ENCODE peak calls at places on chromosomes 7 and 10, in six cellular contexts. B, Q, H, S, O and K are unnamed samples.

GRCh38 chr10:75613685-75614587 is 182.5 kb downstream of the LRMDA start:
- DNase-seq in S (no peak), Q (no peak), H (no peak), O (no peak), B (no peak), K (no peak)

GRCh38 chr7:20777377-20778062 is 9.2 kb downstream of the SP8 start:
- DNase-seq in O (no peak), S (no peak), B (no peak), H (no peak), Q (no peak), K (no peak)

GRCh38 chr10:75660833-75661232 is 229.4 kb downstream of the LRMDA start:
- DNase-seq in H (no peak), S (no peak), B (no peak), O (no peak), Q (no peak), K (no peak)

GRCh38 chr7:152674860-152675760 is 831 bp downstream of the XRCC2 start:
- DNase-seq in B (peak), O (peak), Q (no peak), H (peak), S (no peak), K (no peak)

GRCh38 chr10:120067427-120067826 is 174.9 kb downstream of the SEC23IP start:
- DNase-seq in S (no peak), Q (no peak), H (no peak), O (no peak), B (no peak), K (no peak)

GRCh38 chr7:93894426-93894825 is 3.9 kb upstream of the TFPI2 start:
- DNase-seq in B (no peak), H (no peak), O (no peak), S (no peak), Q (no peak), K (no peak)

GRCh38 chr7:69596056-69596455 is 2.2 kb upstream of the AUTS2 start:
- DNase-seq in S (no peak), O (no peak), H (no peak), Q (no peak), B (no peak), K (no peak)

GRCh38 chr10:98463976-98464754 is 17.4 kb upstream of the HPS1 start:
- DNase-seq in Q (no peak), H (no peak), S (no peak), B (no peak), O (no peak), K (no peak)

GRCh38 chr7:30225863-30226361 is 58.5 kb upstream of the ZNRF2 start:
- DNase-seq in H (peak), Q (no peak), S (peak), O (no peak), B (no peak), K (peak)

GRCh38 chr10:71970331-71970730 is 6.1 kb downstream of the CHST3 start:
- DNase-seq in O (no peak), S (no peak), B (no peak), H (no peak), Q (no peak), K (no peak)

GRCh38 chr7:55574062-55574717 is 1.9 kb upstream of the VOPP1 start:
- DNase-seq in H (peak), O (no peak), Q (no peak), S (no peak), B (peak), K (no peak)

GRCh38 chr10:110852255-110852896 is 19.4 kb upstream of the PDCD4 start:
- DNase-seq in H (peak), O (no peak), Q (no peak), B (peak), S (peak), K (peak)

GRCh38 chr7:141045126-141045841 is 28.6 kb upstream of the TMEM178B start:
- DNase-seq in B (no peak), S (no peak), Q (no peak), H (no peak), O (no peak), K (no peak)

GRCh38 chr7:1632916-1633785 is 36.9 kb upstream of the ELFN1 start:
- DNase-seq in O (no peak), S (no peak), Q (no peak), H (no peak), B (no peak), K (no peak)

GRCh38 chr7:26630361-26630760 is 234.0 kb downstream of the SKAP2 start:
- DNase-seq in B (no peak), S (no peak), H (no peak), Q (no peak), O (no peak), K (no peak)

GRCh38 chr10:129495697-129496096 is 28.7 kb downstream of the MGMT start:
- DNase-seq in Q (no peak), O (no peak), B (no peak), S (no peak), H (no peak), K (no peak)

GRCh38 chr7:45173596-45174327 is 16.2 kb downstream of the RAMP3 start:
- DNase-seq in H (no peak), S (no peak), B (no peak), Q (no peak), O (no peak), K (no peak)

GRCh38 chr10:97169911-97170693 is 15.7 kb downstream of the SLIT1 start:
- DNase-seq in S (peak), B (no peak), Q (no peak), O (no peak), H (peak), K (peak)

GRCh38 chr10:12605580-12606405 is 256.4 kb downstream of the CAMK1D start:
- DNase-seq in S (peak), Q (peak), H (peak), O (peak), B (peak), K (peak)

GRCh38 chr10:34908472-34908871 is 93.4 kb upstream of the PARD3 start:
- DNase-seq in B (no peak), O (no peak), H (no peak), Q (no peak), S (no peak), K (no peak)

GRCh38 chr7:45238806-45239205 is 81.2 kb downstream of the RAMP3 start:
- DNase-seq in S (no peak), H (no peak), B (no peak), O (no peak), Q (no peak), K (no peak)

GRCh38 chr7:151626422-151627115 is 106.9 kb upstream of the RHEB start:
- DNase-seq in S (peak), B (peak), Q (no peak), H (no peak), O (peak), K (peak)

GRCh38 chr10:92420554-92421275 is 129.7 kb downstream of the MARCHF5 start:
- DNase-seq in S (no peak), H (no peak), B (no peak), Q (no peak), O (no peak), K (no peak)

GRCh38 chr10:132958886-132959295 is 16.5 kb upstream of the CFAP46 start:
- DNase-seq in O (no peak), H (no peak), B (no peak), Q (no peak), S (no peak), K (no peak)

GRCh38 chr7:99762680-99763327 is 21.2 kb downstream of the CYP3A4 start:
- DNase-seq in B (no peak), Q (no peak), S (no peak), O (no peak), H (peak), K (no peak)

GRCh38 chr7:144720139-144720538 is 115.7 kb downstream of the TPK1 start:
- DNase-seq in B (no peak), S (no peak), O (no peak), H (peak), Q (no peak), K (no peak)

GRCh38 chr10:7484456-7485266 is 73.8 kb upstream of the SFMBT2 start:
- DNase-seq in H (no peak), Q (peak), O (no peak), S (peak), B (peak), K (no peak)